ENCODE peak calls at places on chromosomes 13 and 19, in nine cellular contexts. B, Z, I, R, O, U, P, A and K are unnamed samples.

GRCh38 chr13:26961890-26962615 is 201.5 kb upstream of the GPR12 start:
- DNase-seq in I (no peak), A (no peak), R (no peak), Z (no peak), U (peak; percentile 88), B (peak; percentile 89), P (no peak), O (no peak), K (no peak)

GRCh38 chr13:49844191-49844590 is 51.7 kb upstream of the KPNA3 start:
- DNase-seq in B (no peak), A (no peak), R (no peak), I (no peak), Z (no peak), P (no peak), O (no peak), U (no peak), K (no peak)

GRCh38 chr13:31048521-31048920 is 113.2 kb downstream of the HSPH1 start:
- DNase-seq in U (no peak), R (no peak), I (no peak), B (no peak), O (no peak), Z (no peak), P (no peak), A (no peak), K (no peak)

GRCh38 chr13:76667551-76667950 is 218.7 kb downstream of the KCTD12 start:
- DNase-seq in U (no peak), I (no peak), Z (peak; percentile 16), A (no peak), B (no peak), O (no peak), P (peak; percentile 29), R (no peak), K (no peak)

GRCh38 chr13:67383358-67383757 is 153.2 kb upstream of the PCDH9 start:
- DNase-seq in R (no peak), U (no peak), I (no peak), P (no peak), Z (no peak), B (no peak), O (no peak), A (no peak), K (no peak)

GRCh38 chr19:8561071-8561764 is 16.0 kb downstream of the MYO1F start:
- DNase-seq in Z (no peak), I (no peak), U (no peak), R (no peak), O (no peak), A (no peak), P (no peak), B (no peak), K (no peak)

GRCh38 chr13:112444001-112444311 is 67.8 kb downstream of the SPACA7 start:
- DNase-seq in Z (peak; percentile 27), P (no peak), B (peak; percentile 79), A (no peak), I (peak; percentile 43), U (peak; percentile 82), R (peak; percentile 72), O (no peak), K (peak; percentile 44)

GRCh38 chr13:111791131-111791530 is 275.8 kb upstream of the SOX1 start:
- DNase-seq in I (no peak), P (no peak), U (no peak), O (no peak), R (no peak), A (no peak), B (no peak), Z (no peak), K (no peak)

GRCh38 chr19:45179063-45179847 is 671 bp downstream of the BLOC1S3 start:
- DNase-seq in Z (peak; percentile 42), B (peak; percentile 70), I (peak; percentile 61), A (peak; percentile 65), O (peak; percentile 9), P (no peak), R (no peak), U (peak; percentile 81), K (no peak)

GRCh38 chr19:1553415-1553814 is 14.7 kb downstream of the MEX3D start:
- DNase-seq in Z (no peak), O (no peak), R (no peak), A (no peak), U (no peak), B (no peak), I (no peak), P (no peak), K (no peak)

DNA sequence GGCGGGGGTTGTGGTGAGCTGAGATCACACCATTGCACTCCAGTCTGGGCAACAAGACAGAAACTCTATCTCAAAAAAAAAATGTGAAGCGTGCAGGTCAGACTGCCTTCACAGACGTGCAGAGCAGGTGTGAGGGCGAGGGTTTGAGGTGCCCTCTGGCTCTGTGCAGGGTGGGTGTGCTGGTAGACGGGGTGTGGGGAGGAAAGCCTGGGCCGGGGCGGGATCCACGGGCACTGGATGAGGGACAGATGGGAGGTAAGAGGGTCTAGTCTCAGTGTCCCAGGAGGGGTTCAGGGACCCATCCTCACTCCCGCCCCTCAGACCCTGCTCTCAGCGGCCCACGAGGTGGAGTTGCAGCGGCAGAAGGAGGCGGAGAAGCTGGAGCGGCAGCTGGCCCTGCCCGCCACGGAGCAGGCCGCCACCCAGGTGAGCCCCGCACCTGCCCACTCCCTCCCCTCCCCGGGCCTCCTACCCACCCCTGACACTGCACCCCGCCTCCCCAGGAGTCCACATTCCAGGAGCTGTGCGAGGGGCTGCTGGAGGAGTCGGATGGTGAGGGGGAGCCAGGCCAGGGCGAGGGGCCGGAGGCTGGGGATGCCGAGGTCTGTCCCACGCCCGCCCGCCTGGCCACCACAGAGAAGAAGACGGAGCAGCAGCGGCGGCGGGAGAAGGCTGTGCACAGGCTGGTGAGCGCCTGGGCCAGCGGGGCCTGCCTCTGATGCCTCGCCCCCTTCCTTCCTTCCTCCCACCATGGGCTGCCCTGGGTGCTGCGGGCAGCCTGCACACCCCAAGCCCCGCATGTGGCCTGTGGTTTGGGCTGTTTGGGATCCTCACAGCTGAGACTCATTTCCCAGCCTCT is 9.1 kb downstream of the NOP53 start:
- DNase-seq in B (no peak), O (no peak), Z (no peak), I (no peak), A (no peak), U (no peak), R (no peak), P (no peak), K (no peak)
- H3K27ac ChIP-seq in B (no peak overlapping the region), O (no peak overlapping the region), Z (no peak overlapping the region), I (no peak overlapping the region), A (no peak overlapping the region), U (no peak overlapping the region), R (no peak overlapping the region), P (no peak overlapping the region), K (no peak overlapping the region)

DNA sequence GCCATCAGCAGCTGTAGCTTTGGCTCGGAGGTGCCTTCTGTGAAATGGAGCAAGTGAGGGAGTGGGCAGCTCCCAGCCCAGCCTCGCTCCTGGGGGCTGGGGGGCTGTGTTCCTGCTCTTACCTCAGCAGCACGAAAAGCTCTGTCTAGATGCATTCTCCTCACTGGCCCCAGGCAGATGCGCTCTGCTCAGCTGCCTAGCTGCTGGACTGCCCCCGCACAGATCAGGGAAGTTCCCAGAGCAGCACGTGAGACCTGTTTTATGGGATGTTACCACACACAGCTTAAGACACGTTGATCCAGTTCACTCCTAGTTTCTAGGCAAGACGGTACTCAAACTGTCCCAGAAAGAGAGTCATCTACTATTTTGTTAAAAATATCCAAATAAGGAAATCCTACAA is 13.6 kb downstream of the LCP1 start:
- DNase-seq in U (peak; percentile 71), I (no peak), O (peak; percentile 50), Z (peak; percentile 82), R (no peak), A (peak; percentile 65), P (no peak), B (no peak), K (no peak)
- H3K27ac ChIP-seq in U (no peak overlapping the region), I (no peak overlapping the region), O (peak overlapping the region; percentile 77), Z (no peak overlapping the region), R (no peak overlapping the region), A (no peak overlapping the region), P (no peak overlapping the region), B (no peak overlapping the region), K (no peak overlapping the region)

GRCh38 chr19:36420961-36421748 is 2.7 kb upstream of the ZFP82 start:
- DNase-seq in B (no peak), P (no peak), I (peak; percentile 18), U (no peak), Z (peak; percentile 8), A (peak; percentile 51), R (peak; percentile 46), O (no peak), K (no peak)

GRCh38 chr19:36421749-36422481 is 3.5 kb upstream of the ZFP82 start:
- DNase-seq in Z (no peak), B (no peak), I (no peak), P (no peak), U (no peak), A (no peak), R (peak; percentile 43), O (no peak), K (no peak)

GRCh38 chr19:36423925-36424324 is 5.5 kb upstream of the ZFP82 start:
- DNase-seq in P (no peak), I (no peak), R (no peak), A (no peak), U (no peak), B (no peak), O (no peak), Z (no peak), K (no peak)

GRCh38 chr19:36417752-36418286 is 625 bp downstream of the ZFP82 start:
- DNase-seq in B (no peak), O (no peak), Z (no peak), A (peak; percentile 41), U (no peak), I (no peak), R (peak; percentile 47), P (no peak), K (peak; percentile 20)

GRCh38 chr19:36418287-36419001 is at the start of gene ZFP82:
- DNase-seq in U (peak; percentile 91), Z (peak; percentile 42), I (peak; percentile 85), R (peak; percentile 86), B (peak; percentile 71), A (peak; percentile 89), O (peak; percentile 21), P (peak; percentile 27), K (peak; percentile 66)
- H3K27ac ChIP-seq in U (peak within 1 kb of the TSS; percentile 91), Z (peak within 1 kb of the TSS; percentile 12), I (peak within 1 kb of the TSS; percentile 83), R (peak within 1 kb of the TSS; percentile 57), B (peak within 1 kb of the TSS; percentile 82), A (peak within 1 kb of the TSS; percentile 22), O (peak within 1 kb of the TSS; percentile 67), P (peak within 1 kb of the TSS; percentile 90), K (peak within 1 kb of the TSS; percentile 84)

GRCh38 chr13:97245011-97245410 is 22.9 kb downstream of the MBNL2 start:
- DNase-seq in A (no peak), O (no peak), R (no peak), B (no peak), I (no peak), P (no peak), Z (no peak), U (no peak), K (no peak)

GRCh38 chr13:97249093-97249787 is 27.1 kb downstream of the MBNL2 start:
- DNase-seq in O (no peak), A (no peak), Z (no peak), R (no peak), P (no peak), I (no peak), B (no peak), U (no peak), K (no peak)

GRCh38 chr13:97243915-97244820 is 22.0 kb downstream of the MBNL2 start:
- DNase-seq in Z (no peak), I (no peak), R (no peak), O (no peak), B (no peak), A (no peak), U (no peak), P (no peak), K (no peak)

GRCh38 chr13:97248243-97248642 is 26.1 kb downstream of the MBNL2 start:
- DNase-seq in U (no peak), Z (no peak), O (no peak), P (no peak), I (no peak), R (no peak), A (no peak), B (no peak), K (no peak)

GRCh38 chr13:97246596-97246995 is 24.5 kb downstream of the MBNL2 start:
- DNase-seq in U (no peak), Z (no peak), R (no peak), O (no peak), B (no peak), A (no peak), P (no peak), I (no peak), K (no peak)
- H3K27ac ChIP-seq in U (peak overlapping the region; percentile 51), Z (peak overlapping the region; percentile 90), R (peak overlapping the region; percentile 96), O (no peak overlapping the region), B (no peak overlapping the region), A (peak overlapping the region; percentile 40), P (no peak overlapping the region), I (peak overlapping the region; percentile 12), K (peak overlapping the region; percentile 97)